ENCODE peak calls at places on chromosomes 11 and 22, in ten cellular contexts. G, Y, D, M, P, F, R, L, W and N are unnamed samples.

GRCh38 chr11:1072116-1072820 is 2.4 kb upstream of the MUC2 start:
- DNase-seq in F (no peak), D (no peak), W (peak; percentile 32), G (peak; percentile 15), Y (no peak), L (peak; percentile 18), R (peak; percentile 71), P (peak; percentile 5), M (no peak), N (peak; percentile 17)

GRCh38 chr22:27988704-27989103 is 69.6 kb upstream of the PITPNB start:
- DNase-seq in L (no peak), P (no peak), W (no peak), F (no peak), G (no peak), Y (no peak), D (no peak), M (no peak), R (no peak), N (no peak)

GRCh38 chr11:120244476-120244875 is 4.5 kb downstream of the POU2F3 start:
- DNase-seq in Y (no peak), R (no peak), L (no peak), F (no peak), W (no peak), G (no peak), D (no peak), M (no peak), P (no peak), N (no peak)

GRCh38 chr11:47348859-47349258 is 3.6 kb downstream of the MYBPC3 start:
- DNase-seq in R (no peak), D (no peak), L (no peak), Y (no peak), W (peak; percentile 32), F (no peak), G (no peak), P (peak; percentile 46), M (no peak), N (no peak)

GRCh38 chr11:22685111-22685510 is 18.7 kb downstream of the GAS2 start:
- DNase-seq in M (no peak), L (no peak), G (no peak), Y (no peak), W (no peak), R (no peak), P (no peak), F (no peak), D (no peak), N (no peak)

GRCh38 chr11:86155210-86155844 is 86.4 kb upstream of the PICALM start:
- DNase-seq in D (no peak), L (no peak), P (no peak), Y (no peak), F (no peak), W (no peak), M (no peak), G (no peak), R (no peak), N (no peak)

GRCh38 chr11:74279256-74279655 is 32.2 kb downstream of the P4HA3 start:
- DNase-seq in M (no peak), Y (no peak), W (no peak), F (no peak), D (no peak), L (no peak), P (peak; percentile 27), R (no peak), G (no peak), N (no peak)

GRCh38 chr11:86741489-86742435 is 58.6 kb upstream of the PRSS23 start:
- DNase-seq in P (peak; percentile 74), G (no peak), F (no peak), Y (no peak), M (no peak), W (no peak), R (no peak), L (no peak), D (no peak), N (no peak)

GRCh38 chr22:50482107-50483074 is 1.0 kb downstream of the ADM2 start:
- DNase-seq in M (peak; percentile 72), L (no peak), W (no peak), Y (no peak), D (no peak), P (no peak), G (no peak), F (no peak), R (no peak), N (no peak)

GRCh38 chr11:33859306-33859705 is 32.6 kb downstream of the LMO2 start:
- DNase-seq in Y (no peak), R (no peak), L (no peak), M (no peak), G (no peak), W (no peak), D (no peak), P (no peak), F (no peak), N (no peak)

GRCh38 chr11:33690290-33691050 is 10.2 kb downstream of the C11orf91 start:
- DNase-seq in M (peak; percentile 35), D (no peak), W (peak; percentile 81), F (peak; percentile 88), G (peak; percentile 76), R (no peak), P (peak; percentile 93), L (peak; percentile 55), Y (peak; percentile 54), N (peak; percentile 68)

GRCh38 chr22:33438273-33438672 is 380.1 kb upstream of the SYN3 start:
- DNase-seq in P (peak; percentile 62), G (peak; percentile 23), R (no peak), D (peak; percentile 56), F (no peak), M (no peak), W (no peak), L (no peak), Y (no peak), N (no peak)

GRCh38 chr11:126602349-126602940 is 247.0 kb downstream of the ST3GAL4 start:
- DNase-seq in D (no peak), G (no peak), P (no peak), M (no peak), W (no peak), Y (no peak), F (no peak), L (no peak), R (no peak), N (no peak)

DNA sequence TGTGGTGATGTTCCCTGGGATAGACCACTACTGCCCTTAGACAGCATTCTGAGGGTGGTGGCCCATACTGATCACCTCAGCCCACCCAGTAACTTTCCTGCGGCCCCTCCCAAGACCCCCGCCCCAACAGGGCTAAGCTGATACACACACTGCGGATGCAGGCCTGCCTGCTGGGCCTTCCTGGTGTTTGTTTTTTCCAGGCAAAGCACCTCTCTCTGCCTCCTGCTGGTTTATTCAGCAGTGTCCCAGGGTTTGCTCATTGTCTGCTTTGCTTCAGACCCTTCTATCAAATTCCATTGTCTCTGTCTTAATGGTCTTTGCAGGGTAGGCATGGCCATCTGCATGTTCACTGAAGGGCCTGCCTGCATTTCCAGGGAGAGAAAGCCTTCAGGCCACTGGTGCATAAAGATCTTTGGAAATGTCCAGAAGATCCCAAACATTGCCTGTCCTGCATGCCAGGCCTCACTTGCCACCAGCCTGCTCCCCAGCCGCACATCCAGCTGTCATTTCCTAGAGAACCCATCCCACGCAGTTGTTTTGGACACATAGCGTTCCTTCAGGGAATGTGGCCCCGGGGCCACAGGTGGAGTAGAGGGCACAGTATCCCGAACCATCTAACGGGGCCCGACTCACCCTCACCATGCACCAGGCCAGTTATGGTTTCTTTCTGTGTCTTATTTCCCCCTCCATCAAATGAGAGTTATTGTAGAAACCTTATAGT is 50.2 kb downstream of the BCR start:
- DNase-seq in P (no peak), D (no peak), F (no peak), W (no peak), R (peak; percentile 22), L (no peak), M (no peak), G (no peak), Y (no peak), N (no peak)
- H3K27ac ChIP-seq in P (no peak overlapping the region), D (no peak overlapping the region), F (peak overlapping the region; percentile 27), W (no peak overlapping the region), R (no peak overlapping the region), L (no peak overlapping the region), M (no peak overlapping the region), G (no peak overlapping the region), Y (no peak overlapping the region), N (no peak overlapping the region)

GRCh38 chr11:45165806-45166603 is 19.6 kb downstream of the PRDM11 start:
- DNase-seq in M (no peak), R (peak; percentile 27), G (no peak), D (no peak), F (no peak), W (no peak), L (no peak), P (no peak), Y (no peak), N (no peak)
- H3K36me3 ChIP-seq in M (no peaks in the 10 kb centered on the region), R (no peaks in the 10 kb centered on the region), G (no peaks in the 10 kb centered on the region), D (no peaks in the 10 kb centered on the region), F (no peaks in the 10 kb centered on the region), W (no peaks in the 10 kb centered on the region), L (no peaks in the 10 kb centered on the region), P (no peaks in the 10 kb centered on the region), Y (no peaks in the 10 kb centered on the region), N (no peaks in the 10 kb centered on the region)

DNA sequence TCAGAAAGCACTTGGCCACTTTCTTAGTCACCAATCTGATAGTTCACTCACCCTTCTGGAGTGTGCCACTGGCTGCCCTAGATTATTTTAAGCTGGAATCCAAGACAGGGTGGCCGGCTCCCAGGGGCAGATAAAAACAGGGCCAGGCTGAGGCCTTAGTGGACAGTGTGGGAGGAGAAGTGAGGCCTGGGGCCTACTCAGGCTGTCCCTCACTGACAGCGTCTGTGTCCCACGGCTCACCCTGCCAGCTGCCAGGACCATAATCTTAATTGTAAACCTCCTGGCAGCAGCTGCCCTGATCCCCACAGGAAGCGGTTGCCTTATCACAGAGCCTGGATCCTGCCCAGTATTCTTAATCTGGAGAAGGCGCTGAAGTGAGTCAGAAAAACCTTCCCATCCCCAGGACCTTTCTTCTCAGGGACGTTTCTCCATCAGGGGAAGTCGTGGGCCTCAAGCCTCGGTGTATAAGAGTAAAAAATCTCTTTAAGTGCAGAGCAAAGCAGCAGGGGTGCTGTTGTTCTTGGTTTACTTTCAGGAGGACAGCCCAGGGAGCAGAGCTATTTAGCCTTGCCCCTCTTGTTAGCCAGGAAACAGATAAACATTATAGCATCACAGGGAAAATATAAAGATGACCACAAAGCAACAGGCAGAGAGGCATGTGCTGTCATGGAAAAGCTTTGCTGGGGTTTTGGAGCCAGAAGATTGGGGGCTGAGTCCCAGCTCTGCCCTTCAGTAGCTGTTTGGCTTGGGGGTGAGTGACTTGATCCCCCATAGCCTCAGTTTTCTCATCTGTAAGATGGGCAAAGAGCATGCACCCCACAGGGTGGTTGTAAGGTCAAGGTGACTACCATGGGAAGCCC is 39.6 kb downstream of the TSPAN18 start:
- DNase-seq in P (peak; percentile 59), F (peak; percentile 71), D (no peak), G (peak; percentile 74), M (peak; percentile 29), L (peak; percentile 72), Y (no peak), R (no peak), W (no peak), N (peak; percentile 73)
- H3K27ac ChIP-seq in P (peak overlapping the region; percentile 55), F (peak overlapping the region; percentile 82), D (peak overlapping the region; percentile 44), G (peak overlapping the region; percentile 87), M (no peak overlapping the region), L (peak overlapping the region; percentile 84), Y (peak overlapping the region; percentile 58), R (peak overlapping the region; percentile 61), W (peak overlapping the region; percentile 33), N (peak overlapping the region; percentile 94)

DNA sequence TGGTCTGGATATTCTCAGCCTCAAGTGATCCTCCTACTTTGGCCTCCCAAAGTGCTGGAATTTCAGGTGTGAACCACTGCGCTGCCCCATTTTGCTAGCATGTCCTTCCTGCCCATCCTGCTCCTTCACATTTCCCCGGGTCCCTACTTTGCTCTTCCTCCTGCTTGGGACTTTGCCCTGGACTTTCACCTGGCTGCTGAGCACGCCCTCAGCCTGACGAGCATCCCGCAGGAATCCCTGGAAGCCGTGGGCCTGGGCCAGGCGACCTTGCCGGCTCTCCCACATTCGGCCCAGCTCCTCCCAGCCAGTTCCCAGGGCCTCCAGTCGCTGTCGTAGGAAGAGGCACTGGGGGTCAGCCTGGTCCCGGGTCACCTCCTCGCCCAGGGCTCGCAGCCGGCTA is 22.6 kb upstream of the RBM4B start:
- DNase-seq in F (no peak), L (no peak), D (no peak), R (peak; percentile 71), M (no peak), Y (no peak), P (no peak), W (no peak), G (no peak), N (no peak)
- H3K36me3 ChIP-seq in F (no peaks in the 10 kb centered on the region), L (no peaks in the 10 kb centered on the region), D (no peaks in the 10 kb centered on the region), R (no peaks in the 10 kb centered on the region), M (no peaks in the 10 kb centered on the region), Y (no peaks in the 10 kb centered on the region), P (no peaks in the 10 kb centered on the region), W (no peaks in the 10 kb centered on the region), G (no peaks in the 10 kb centered on the region), N (no peaks in the 10 kb centered on the region)